ENCODE peak calls at places on chromosomes 16 and 17, in seven cellular contexts. I, V, N, O, A, E and F are unnamed samples.

GRCh38 chr17:33164556-33164881 is 128.6 kb downstream of the ASIC2 start:
- DNase-seq in E (no peak), N (no peak), O (no peak), A (no peak), I (no peak), V (no peak), F (no peak)

GRCh38 chr17:17774009-17774881 is 62.5 kb downstream of the SREBF1 start:
- DNase-seq in A (no peak), V (peak), I (peak), O (peak), E (peak), N (no peak), F (no peak)

GRCh38 chr16:72189865-72190371 is 18.0 kb upstream of the PMFBP1 start:
- DNase-seq in N (no peak), E (peak), O (peak), A (no peak), V (no peak), I (no peak), F (no peak)

GRCh38 chr17:47883589-47884426 is 12.2 kb upstream of the SP2 start:
- DNase-seq in A (no peak), N (no peak), I (no peak), O (no peak), V (peak), E (no peak), F (no peak)

GRCh38 chr17:34852141-34852540 is 109.1 kb downstream of the CCT6B start:
- DNase-seq in I (no peak), N (no peak), E (no peak), A (no peak), O (no peak), V (no peak), F (no peak)

GRCh38 chr16:13795131-13795530 is 124.8 kb upstream of the ERCC4 start:
- DNase-seq in N (no peak), O (no peak), A (no peak), I (no peak), V (no peak), E (no peak), F (no peak)

GRCh38 chr17:20315821-20316220 is 151.5 kb downstream of the LGALS9B start:
- DNase-seq in I (no peak), V (no peak), O (peak), E (no peak), N (no peak), A (no peak), F (no peak)

GRCh38 chr17:10295728-10296343 is 77.0 kb downstream of the MYH13 start:
- DNase-seq in O (peak), V (no peak), E (peak), I (no peak), N (peak), A (no peak), F (no peak)

GRCh38 chr17:50096758-50097157 is 1.6 kb downstream of the PDK2 start:
- DNase-seq in E (no peak), V (no peak), A (no peak), O (no peak), N (no peak), I (no peak), F (no peak)
- TF ChIP-seq CTCF in E (no peak), V (no peak), A (no peak), O (no peak), N (no peak), I (no peak), F (no peak)

DNA sequence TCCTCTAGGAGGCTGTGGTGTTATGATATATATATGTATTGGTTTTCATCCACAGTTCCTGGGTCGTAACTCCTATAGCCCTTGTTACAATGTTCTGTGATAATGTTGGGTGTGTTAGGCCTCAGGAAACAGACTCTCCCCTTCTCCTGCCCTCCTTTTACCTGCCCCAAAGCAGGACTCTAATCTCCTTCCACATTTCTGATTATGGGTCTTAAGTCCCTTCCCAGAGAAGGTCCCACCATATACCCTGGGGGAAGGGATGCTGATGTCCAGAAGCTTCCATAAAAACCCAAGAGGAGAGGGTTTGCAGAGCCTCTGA is 450 bp upstream of the C1QBP start:
- DNase-seq in I (no peak), A (no peak), O (no peak), N (no peak), E (no peak), V (no peak), F (no peak)
- TF ChIP-seq CTCF in I (peak), A (peak), O (no peak), N (no peak), E (peak), V (no peak), F (peak)

GRCh38 chr16:27223226-27223610 is 19.9 kb downstream of the KDM8 start:
- DNase-seq in E (no peak), I (no peak), V (no peak), N (no peak), O (no peak), A (no peak), F (no peak)
- TF ChIP-seq CTCF in E (no peak), I (no peak), V (no peak), N (no peak), O (peak), A (no peak), F (no peak)

DNA sequence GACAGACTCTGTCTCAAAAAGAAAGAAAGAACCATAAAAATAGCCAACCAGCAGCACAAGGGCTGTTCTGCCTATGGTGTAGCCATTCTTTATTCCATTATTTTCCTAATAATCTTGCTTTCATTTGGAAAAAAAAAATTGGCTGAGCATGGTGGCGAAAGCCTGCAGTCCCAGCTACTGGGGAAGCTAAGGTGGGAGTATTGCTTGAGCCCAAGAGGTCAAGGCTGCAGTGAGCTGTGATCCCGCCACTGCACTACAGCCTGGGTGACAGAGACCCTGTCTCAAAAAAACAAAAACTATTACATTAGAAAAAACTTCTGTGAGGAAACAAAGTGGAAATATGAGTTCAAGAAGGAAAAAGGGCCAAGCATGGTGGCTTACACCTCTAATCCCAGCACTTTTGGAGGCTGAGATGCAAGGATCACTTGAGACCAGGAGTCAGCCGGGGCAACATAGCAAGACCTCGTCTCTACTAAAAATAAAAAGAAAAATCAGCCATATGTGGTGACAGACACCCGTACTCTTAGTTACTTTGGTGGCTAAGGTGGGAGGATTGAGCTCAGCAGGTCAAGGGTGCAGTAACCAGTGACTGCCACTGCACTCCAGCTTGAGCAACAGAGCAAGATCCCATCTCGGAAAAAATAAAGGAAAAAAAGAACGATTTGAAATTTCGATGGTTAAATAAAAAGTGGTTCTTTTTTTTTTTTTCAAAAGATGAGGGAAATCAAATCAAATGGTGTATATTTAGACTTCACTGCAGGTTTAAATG is 2.5 kb downstream of the DCAKD start:
- DNase-seq in N (no peak), E (no peak), O (no peak), V (no peak), I (no peak), A (no peak), F (no peak)
- TF ChIP-seq CTCF in N (no peak), E (peak), O (peak), V (peak), I (no peak), A (no peak), F (no peak)

GRCh38 chr16:75256059-75256870 is 4.8 kb upstream of the BCAR1 start:
- DNase-seq in E (no peak), O (no peak), I (no peak), N (no peak), V (no peak), A (peak), F (no peak)
- TF ChIP-seq CTCF in E (no peak), O (no peak), I (no peak), N (no peak), V (no peak), A (no peak), F (no peak)

DNA sequence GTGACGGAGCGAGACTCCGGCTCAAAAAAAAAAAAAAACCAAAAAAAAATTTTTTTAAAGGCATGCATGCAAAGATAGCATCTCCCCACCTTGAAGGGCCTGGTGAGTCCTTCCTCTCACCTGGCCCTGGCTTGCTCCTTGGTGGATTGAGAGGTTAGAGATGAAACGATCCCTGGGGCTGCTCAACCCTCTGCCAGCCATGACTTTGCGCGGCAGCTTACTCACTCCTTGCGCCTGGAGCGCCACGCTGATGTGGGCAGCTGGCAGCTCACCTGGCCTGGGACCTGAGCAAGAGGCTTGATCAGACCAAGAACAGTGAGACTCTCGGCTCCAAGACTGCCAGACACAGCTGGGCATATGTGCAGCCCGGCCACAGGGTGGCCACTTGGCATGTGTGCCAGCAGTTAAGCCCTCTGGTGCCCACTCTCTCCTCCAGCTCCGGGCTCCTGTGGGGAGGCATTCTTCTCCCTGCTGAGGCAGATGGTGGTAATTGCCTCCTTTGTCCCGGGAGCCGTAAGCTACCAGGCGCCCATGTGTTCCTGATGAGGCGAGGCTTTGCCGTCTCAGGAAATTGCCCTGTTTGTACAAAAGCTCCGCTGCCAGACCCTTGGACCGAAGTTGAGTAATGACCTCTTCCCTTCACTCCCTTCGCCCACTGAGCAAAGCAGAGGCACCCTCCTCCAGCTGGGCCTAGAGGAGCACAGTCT is 5.1 kb upstream of the EVPL start:
- DNase-seq in N (no peak), V (no peak), A (no peak), O (no peak), E (no peak), I (no peak), F (no peak)
- TF ChIP-seq CTCF in N (no peak), V (no peak), A (no peak), O (no peak), E (no peak), I (no peak), F (no peak)

GRCh38 chr17:29116652-29117439 is 63.4 kb downstream of the MYO18A start:
- DNase-seq in V (peak), A (peak), E (peak), O (peak), N (peak), I (peak), F (peak)

GRCh38 chr17:29117440-29117753 is 62.8 kb downstream of the MYO18A start:
- DNase-seq in N (no peak), A (no peak), E (no peak), O (no peak), V (no peak), I (no peak), F (no peak)

GRCh38 chr17:29114141-29114540 is 66.1 kb downstream of the MYO18A start:
- DNase-seq in I (no peak), N (no peak), A (no peak), V (no peak), O (no peak), E (no peak), F (no peak)

GRCh38 chr17:29115435-29115834 is 64.8 kb downstream of the MYO18A start:
- DNase-seq in I (no peak), N (no peak), O (no peak), A (no peak), V (no peak), E (no peak), F (no peak)

DNA sequence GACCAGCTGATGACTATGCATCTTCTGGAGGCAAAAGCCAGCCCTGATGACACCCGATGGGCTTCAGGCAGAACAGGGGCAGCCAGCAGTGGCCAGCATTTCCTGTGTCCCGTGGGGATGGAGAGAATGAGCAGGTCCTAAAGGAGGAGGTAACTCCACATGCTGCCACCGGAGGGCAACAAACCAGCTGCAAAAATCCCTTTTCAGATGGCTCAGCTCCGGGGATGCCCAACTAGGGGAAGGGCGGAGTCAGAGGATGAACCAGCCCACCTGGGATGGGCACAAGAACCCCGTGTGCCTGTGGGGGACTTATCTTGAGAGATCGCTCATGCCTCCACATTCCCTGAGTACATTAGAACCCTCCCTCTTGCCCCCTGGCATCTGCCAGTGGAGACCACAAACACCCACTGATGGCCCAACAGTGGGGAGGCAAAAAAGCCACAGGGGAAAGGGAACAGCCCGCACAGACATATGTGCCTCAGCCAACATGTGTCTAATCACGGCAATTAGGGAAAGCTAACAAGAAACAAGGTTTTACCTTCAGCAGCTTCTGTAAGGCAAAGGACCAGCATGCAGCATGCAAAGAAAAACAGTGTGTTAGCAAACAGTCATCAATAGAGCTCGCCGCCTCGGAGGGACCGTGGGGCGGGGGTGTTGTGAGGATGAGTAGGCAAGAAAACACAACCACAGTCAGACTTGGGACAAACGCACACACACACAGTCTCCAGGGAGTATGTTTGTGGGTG is 64.1 kb downstream of the MYO18A start:
- DNase-seq in E (peak), O (peak), N (peak), I (no peak), V (no peak), A (no peak), F (no peak)
- TF ChIP-seq CTCF in E (peak), O (peak), N (no peak), I (peak), V (peak), A (peak), F (no peak)

GRCh38 chr16:2386990-2387389 is 42.3 kb upstream of the CCNF start:
- DNase-seq in I (no peak), E (no peak), O (peak), N (no peak), A (no peak), V (no peak), F (no peak)
- TF ChIP-seq CTCF in I (no peak), E (peak), O (peak), N (no peak), A (no peak), V (no peak), F (no peak)

DNA sequence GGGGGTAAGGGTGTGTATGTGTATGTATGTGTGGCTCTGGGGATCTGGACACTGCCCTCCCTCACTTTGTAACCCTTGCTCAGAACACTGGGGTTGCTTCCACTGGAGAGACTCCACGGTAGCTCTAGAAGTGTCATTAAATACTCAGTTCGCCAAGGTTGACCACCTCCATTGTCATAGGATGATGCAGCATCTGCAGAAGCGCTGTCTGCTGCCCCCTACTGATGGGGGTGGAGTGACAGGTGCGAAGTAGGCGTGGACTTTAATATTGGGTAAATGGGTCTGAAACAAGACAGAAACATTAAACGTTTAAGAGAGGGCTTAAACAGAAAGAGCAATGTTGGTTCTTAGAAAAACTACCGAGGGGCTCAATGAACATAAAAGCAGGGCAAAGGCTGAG is 35.5 kb upstream of the STAC2 start:
- DNase-seq in E (no peak), I (no peak), N (no peak), V (no peak), A (no peak), O (no peak), F (no peak)
- TF ChIP-seq CTCF in E (peak), I (no peak), N (no peak), V (no peak), A (peak), O (peak), F (no peak)